ENCODE peak calls at places on chromosomes 7 and 10, in four cellular contexts. One of them, this sample, is unnamed.

GRCh38 chr10:67087140-67087436 is 161.3 kb downstream of the LRRTM3 start:
- DNase-seq in cerebellar cortex: no peak
- DNase-seq in stimulated activated CD8-positive, alpha-beta memory T cell treated with anti-CD3 and anti-CD28 coated beads, Interleukin-4, amount 100 ng/mL, for 1 hour: no peak
- DNase-seq in iPS-NIHi11: no peak
- DNase-seq in this sample: no peak

GRCh38 chr7:28037220-28038010 is 143.2 kb downstream of the JAZF1 start:
- DNase-seq in stimulated activated CD8-positive, alpha-beta memory T cell treated with anti-CD3 and anti-CD28 coated beads, Interleukin-4, amount 100 ng/mL, for 1 hour: no peak
- DNase-seq in cerebellar cortex: no peak
- DNase-seq in iPS-NIHi11: no peak
- DNase-seq in this sample: no peak

GRCh38 chr7:1639578-1640175 is 30.4 kb upstream of the ELFN1 start:
- DNase-seq in iPS-NIHi11: no peak
- DNase-seq in stimulated activated CD8-positive, alpha-beta memory T cell treated with anti-CD3 and anti-CD28 coated beads, Interleukin-4, amount 100 ng/mL, for 1 hour: no peak
- DNase-seq in cerebellar cortex: no peak
- DNase-seq in this sample: no peak

GRCh38 chr7:143229054-143229790 is 7.4 kb downstream of the TAS2R40 start:
- DNase-seq in iPS-NIHi11: peak; percentile 33
- DNase-seq in stimulated activated CD8-positive, alpha-beta memory T cell treated with anti-CD3 and anti-CD28 coated beads, Interleukin-4, amount 100 ng/mL, for 1 hour: no peak
- DNase-seq in cerebellar cortex: no peak
- DNase-seq in this sample: no peak

GRCh38 chr10:92822060-92822634 is 26.2 kb upstream of the EXOC6 start:
- DNase-seq in stimulated activated CD8-positive, alpha-beta memory T cell treated with anti-CD3 and anti-CD28 coated beads, Interleukin-4, amount 100 ng/mL, for 1 hour: no peak
- DNase-seq in iPS-NIHi11: peak; percentile 38
- DNase-seq in cerebellar cortex: no peak
- DNase-seq in this sample: no peak

GRCh38 chr7:116172353-116172752 is 38.0 kb upstream of the TES start:
- DNase-seq in stimulated activated CD8-positive, alpha-beta memory T cell treated with anti-CD3 and anti-CD28 coated beads, Interleukin-4, amount 100 ng/mL, for 1 hour: no peak
- DNase-seq in iPS-NIHi11: no peak
- DNase-seq in cerebellar cortex: no peak
- DNase-seq in this sample: no peak

GRCh38 chr10:86287966-86288579 is 78.5 kb downstream of the GRID1 start:
- DNase-seq in cerebellar cortex: no peak
- DNase-seq in stimulated activated CD8-positive, alpha-beta memory T cell treated with anti-CD3 and anti-CD28 coated beads, Interleukin-4, amount 100 ng/mL, for 1 hour: no peak
- DNase-seq in iPS-NIHi11: no peak
- DNase-seq in this sample: no peak

GRCh38 chr10:78045237-78045636 is 11.6 kb downstream of the RPS24 start:
- DNase-seq in cerebellar cortex: no peak
- DNase-seq in stimulated activated CD8-positive, alpha-beta memory T cell treated with anti-CD3 and anti-CD28 coated beads, Interleukin-4, amount 100 ng/mL, for 1 hour: no peak
- DNase-seq in iPS-NIHi11: no peak
- DNase-seq in this sample: no peak

GRCh38 chr7:70619130-70619529 is 512.8 kb upstream of the GALNT17 start:
- DNase-seq in stimulated activated CD8-positive, alpha-beta memory T cell treated with anti-CD3 and anti-CD28 coated beads, Interleukin-4, amount 100 ng/mL, for 1 hour: no peak
- DNase-seq in iPS-NIHi11: peak; percentile 46
- DNase-seq in cerebellar cortex: no peak
- DNase-seq in this sample: no peak

GRCh38 chr7:19491821-19492452 is 216.9 kb downstream of the POLR1F start:
- DNase-seq in stimulated activated CD8-positive, alpha-beta memory T cell treated with anti-CD3 and anti-CD28 coated beads, Interleukin-4, amount 100 ng/mL, for 1 hour: no peak
- DNase-seq in cerebellar cortex: no peak
- DNase-seq in iPS-NIHi11: no peak
- DNase-seq in this sample: no peak

GRCh38 chr10:80501381-80501912 is 36.3 kb upstream of the SH2D4B start:
- DNase-seq in stimulated activated CD8-positive, alpha-beta memory T cell treated with anti-CD3 and anti-CD28 coated beads, Interleukin-4, amount 100 ng/mL, for 1 hour: no peak
- DNase-seq in cerebellar cortex: no peak
- DNase-seq in iPS-NIHi11: no peak
- DNase-seq in this sample: no peak

GRCh38 chr7:44104880-44105771 is 981 bp downstream of the AEBP1 start:
- DNase-seq in cerebellar cortex: no peak
- DNase-seq in iPS-NIHi11: peak; percentile 55
- DNase-seq in stimulated activated CD8-positive, alpha-beta memory T cell treated with anti-CD3 and anti-CD28 coated beads, Interleukin-4, amount 100 ng/mL, for 1 hour: no peak
- DNase-seq in this sample: no peak

GRCh38 chr7:137961200-137962177 is 40.4 kb downstream of the CREB3L2 start:
- DNase-seq in iPS-NIHi11: no peak
- DNase-seq in stimulated activated CD8-positive, alpha-beta memory T cell treated with anti-CD3 and anti-CD28 coated beads, Interleukin-4, amount 100 ng/mL, for 1 hour: no peak
- DNase-seq in cerebellar cortex: no peak
- DNase-seq in this sample: no peak

GRCh38 chr7:44967571-44968446 is 11.0 kb downstream of the MYO1G start:
- DNase-seq in stimulated activated CD8-positive, alpha-beta memory T cell treated with anti-CD3 and anti-CD28 coated beads, Interleukin-4, amount 100 ng/mL, for 1 hour: no peak
- DNase-seq in iPS-NIHi11: peak; percentile 73
- DNase-seq in cerebellar cortex: peak; percentile 31
- DNase-seq in this sample: no peak

GRCh38 chr7:100053201-100053600 is 3.6 kb downstream of the ZSCAN21 start:
- DNase-seq in stimulated activated CD8-positive, alpha-beta memory T cell treated with anti-CD3 and anti-CD28 coated beads, Interleukin-4, amount 100 ng/mL, for 1 hour: no peak
- DNase-seq in cerebellar cortex: peak; percentile 63
- DNase-seq in iPS-NIHi11: peak; percentile 43
- DNase-seq in this sample: no peak

GRCh38 chr10:62426086-62426485 is 51.9 kb downstream of the ZNF365 start:
- DNase-seq in stimulated activated CD8-positive, alpha-beta memory T cell treated with anti-CD3 and anti-CD28 coated beads, Interleukin-4, amount 100 ng/mL, for 1 hour: no peak
- DNase-seq in iPS-NIHi11: no peak
- DNase-seq in cerebellar cortex: no peak
- DNase-seq in this sample: no peak

GRCh38 chr10:53839437-53840039 is 961.5 kb downstream of the PCDH15 start:
- DNase-seq in stimulated activated CD8-positive, alpha-beta memory T cell treated with anti-CD3 and anti-CD28 coated beads, Interleukin-4, amount 100 ng/mL, for 1 hour: no peak
- DNase-seq in cerebellar cortex: peak; percentile 17
- DNase-seq in iPS-NIHi11: no peak
- DNase-seq in this sample: no peak

GRCh38 chr10:12720217-12720981 is 281.1 kb downstream of the CCDC3 start:
- DNase-seq in stimulated activated CD8-positive, alpha-beta memory T cell treated with anti-CD3 and anti-CD28 coated beads, Interleukin-4, amount 100 ng/mL, for 1 hour: no peak
- DNase-seq in iPS-NIHi11: peak; percentile 20
- DNase-seq in cerebellar cortex: no peak
- DNase-seq in this sample: no peak

GRCh38 chr10:12499587-12499986 is 150.2 kb downstream of the CAMK1D start:
- DNase-seq in stimulated activated CD8-positive, alpha-beta memory T cell treated with anti-CD3 and anti-CD28 coated beads, Interleukin-4, amount 100 ng/mL, for 1 hour: no peak
- DNase-seq in cerebellar cortex: peak; percentile 83
- DNase-seq in iPS-NIHi11: no peak
- DNase-seq in this sample: no peak

GRCh38 chr7:28755255-28755654 is 202.9 kb downstream of the TRIL start:
- DNase-seq in iPS-NIHi11: no peak
- DNase-seq in cerebellar cortex: no peak
- DNase-seq in stimulated activated CD8-positive, alpha-beta memory T cell treated with anti-CD3 and anti-CD28 coated beads, Interleukin-4, amount 100 ng/mL, for 1 hour: no peak
- DNase-seq in this sample: no peak

GRCh38 chr7:28083159-28083997 is 97.2 kb downstream of the JAZF1 start:
- DNase-seq in iPS-NIHi11: no peak
- DNase-seq in stimulated activated CD8-positive, alpha-beta memory T cell treated with anti-CD3 and anti-CD28 coated beads, Interleukin-4, amount 100 ng/mL, for 1 hour: no peak
- DNase-seq in cerebellar cortex: no peak
- DNase-seq in this sample: no peak

GRCh38 chr10:79269443-79269842 is 77.8 kb upstream of the PPIF start:
- DNase-seq in stimulated activated CD8-positive, alpha-beta memory T cell treated with anti-CD3 and anti-CD28 coated beads, Interleukin-4, amount 100 ng/mL, for 1 hour: no peak
- DNase-seq in iPS-NIHi11: no peak
- DNase-seq in cerebellar cortex: no peak
- DNase-seq in this sample: no peak

GRCh38 chr7:73433924-73434700 is 534 bp downstream of the FZD9 start:
- DNase-seq in iPS-NIHi11: no peak
- DNase-seq in stimulated activated CD8-positive, alpha-beta memory T cell treated with anti-CD3 and anti-CD28 coated beads, Interleukin-4, amount 100 ng/mL, for 1 hour: no peak
- DNase-seq in cerebellar cortex: no peak
- DNase-seq in this sample: peak; percentile 22

GRCh38 chr10:49242604-49243003 is 54.4 kb upstream of the TMEM273 start:
- DNase-seq in cerebellar cortex: no peak
- DNase-seq in iPS-NIHi11: no peak
- DNase-seq in stimulated activated CD8-positive, alpha-beta memory T cell treated with anti-CD3 and anti-CD28 coated beads, Interleukin-4, amount 100 ng/mL, for 1 hour: no peak
- DNase-seq in this sample: no peak

GRCh38 chr10:70782401-70783055 is 2.6 kb downstream of the TBATA start:
- DNase-seq in iPS-NIHi11: no peak
- DNase-seq in stimulated activated CD8-positive, alpha-beta memory T cell treated with anti-CD3 and anti-CD28 coated beads, Interleukin-4, amount 100 ng/mL, for 1 hour: no peak
- DNase-seq in cerebellar cortex: no peak
- DNase-seq in this sample: no peak

GRCh38 chr7:75987026-75987804 is 7.2 kb downstream of the TMEM120A start:
- DNase-seq in stimulated activated CD8-positive, alpha-beta memory T cell treated with anti-CD3 and anti-CD28 coated beads, Interleukin-4, amount 100 ng/mL, for 1 hour: no peak
- DNase-seq in cerebellar cortex: no peak
- DNase-seq in iPS-NIHi11: no peak
- DNase-seq in this sample: no peak

GRCh38 chr10:104240078-104240477 is 7.9 kb upstream of the CFAP43 start:
- DNase-seq in cerebellar cortex: no peak
- DNase-seq in iPS-NIHi11: no peak
- DNase-seq in stimulated activated CD8-positive, alpha-beta memory T cell treated with anti-CD3 and anti-CD28 coated beads, Interleukin-4, amount 100 ng/mL, for 1 hour: no peak
- DNase-seq in this sample: no peak

GRCh38 chr7:69502358-69502757 is 95.9 kb upstream of the AUTS2 start:
- DNase-seq in iPS-NIHi11: no peak
- DNase-seq in stimulated activated CD8-positive, alpha-beta memory T cell treated with anti-CD3 and anti-CD28 coated beads, Interleukin-4, amount 100 ng/mL, for 1 hour: no peak
- DNase-seq in cerebellar cortex: no peak
- DNase-seq in this sample: no peak

GRCh38 chr10:62335326-62335725 is 38.8 kb upstream of the ZNF365 start:
- DNase-seq in iPS-NIHi11: no peak
- DNase-seq in cerebellar cortex: no peak
- DNase-seq in stimulated activated CD8-positive, alpha-beta memory T cell treated with anti-CD3 and anti-CD28 coated beads, Interleukin-4, amount 100 ng/mL, for 1 hour: no peak
- DNase-seq in this sample: no peak

GRCh38 chr7:30422922-30423321 is 55.7 kb downstream of the NOD1 start:
- DNase-seq in cerebellar cortex: no peak
- DNase-seq in iPS-NIHi11: no peak
- DNase-seq in stimulated activated CD8-positive, alpha-beta memory T cell treated with anti-CD3 and anti-CD28 coated beads, Interleukin-4, amount 100 ng/mL, for 1 hour: no peak
- DNase-seq in this sample: no peak

GRCh38 chr10:74231375-74231774 is 80.4 kb downstream of the ADK start:
- DNase-seq in stimulated activated CD8-positive, alpha-beta memory T cell treated with anti-CD3 and anti-CD28 coated beads, Interleukin-4, amount 100 ng/mL, for 1 hour: no peak
- DNase-seq in cerebellar cortex: no peak
- DNase-seq in iPS-NIHi11: no peak
- DNase-seq in this sample: no peak

GRCh38 chr7:55522268-55522902 is 49.9 kb downstream of the VOPP1 start:
- DNase-seq in cerebellar cortex: peak; percentile 63
- DNase-seq in iPS-NIHi11: no peak
- DNase-seq in stimulated activated CD8-positive, alpha-beta memory T cell treated with anti-CD3 and anti-CD28 coated beads, Interleukin-4, amount 100 ng/mL, for 1 hour: no peak
- DNase-seq in this sample: no peak

GRCh38 chr10:18333616-18334015 is 193.4 kb downstream of the CACNB2 start:
- DNase-seq in stimulated activated CD8-positive, alpha-beta memory T cell treated with anti-CD3 and anti-CD28 coated beads, Interleukin-4, amount 100 ng/mL, for 1 hour: no peak
- DNase-seq in iPS-NIHi11: no peak
- DNase-seq in cerebellar cortex: no peak
- DNase-seq in this sample: no peak

GRCh38 chr10:36023939-36024338 is 381.8 kb upstream of the FZD8 start:
- DNase-seq in iPS-NIHi11: no peak
- DNase-seq in stimulated activated CD8-positive, alpha-beta memory T cell treated with anti-CD3 and anti-CD28 coated beads, Interleukin-4, amount 100 ng/mL, for 1 hour: no peak
- DNase-seq in cerebellar cortex: no peak
- DNase-seq in this sample: no peak

GRCh38 chr10:45675388-45675787 is 2.8 kb upstream of the ZFAND4 start:
- DNase-seq in iPS-NIHi11: no peak
- DNase-seq in stimulated activated CD8-positive, alpha-beta memory T cell treated with anti-CD3 and anti-CD28 coated beads, Interleukin-4, amount 100 ng/mL, for 1 hour: no peak
- DNase-seq in cerebellar cortex: no peak
- DNase-seq in this sample: no peak

GRCh38 chr10:68332259-68333057 is at the start of gene PBLD:
- DNase-seq in iPS-NIHi11: peak; percentile 66
- DNase-seq in stimulated activated CD8-positive, alpha-beta memory T cell treated with anti-CD3 and anti-CD28 coated beads, Interleukin-4, amount 100 ng/mL, for 1 hour: peak; percentile 19
- DNase-seq in cerebellar cortex: peak; percentile 76
- DNase-seq in this sample: peak; percentile 48

GRCh38 chr10:3091346-3091787 is 24.0 kb downstream of the PFKP start:
- DNase-seq in stimulated activated CD8-positive, alpha-beta memory T cell treated with anti-CD3 and anti-CD28 coated beads, Interleukin-4, amount 100 ng/mL, for 1 hour: no peak
- DNase-seq in iPS-NIHi11: no peak
- DNase-seq in cerebellar cortex: no peak
- DNase-seq in this sample: no peak

This sample was measured in central memory CD8-positive, alpha-beta T cell.